ENCODE peak calls at places on chromosomes 16 and 17, in five cellular contexts. Y is stimulated activated CD4-positive, alpha-beta T cell treated with anti-CD3 and anti-CD28 coated beads, TNF-alpha, amount 100 ng/mL, for 4 hours; U is RPMI8226; Z is activated naive CD4-positive, alpha-beta T cell; H is HS-27A. R is an unnamed sample.

GRCh38 chr17:82929011-82929622 is 89.3 kb upstream of the ZNF750 start:
- DNase-seq in H (no peak), U (no peak), Z (no peak), Y (no peak), R (no peak)

GRCh38 chr16:122342-122741 is 16.1 kb downstream of the NPRL3 start:
- DNase-seq in H (no peak), Y (no peak), U (no peak), Z (no peak), R (no peak)

GRCh38 chr16:73065617-73066313 is 17.8 kb upstream of the ZFHX3 start:
- DNase-seq in Y (no peak), Z (no peak), H (no peak), U (no peak), R (no peak)

GRCh38 chr17:38559025-38559879 is 46.5 kb downstream of the SRCIN1 start:
- DNase-seq in Z (peak), Y (peak), U (peak), H (no peak), R (peak)

GRCh38 chr17:79186406-79186805 is 111.8 kb downstream of the ENGASE start:
- DNase-seq in H (no peak), Y (no peak), Z (no peak), U (no peak), R (no peak)

GRCh38 chr16:85082553-85083050 is 29.7 kb downstream of the CIBAR2 start:
- DNase-seq in U (peak), Y (no peak), Z (no peak), H (no peak), R (no peak)

GRCh38 chr17:78214706-78215061 is 631 bp downstream of the BIRC5 start:
- DNase-seq in H (no peak), Y (no peak), Z (no peak), U (peak), R (no peak)

GRCh38 chr17:8894673-8895578 is 27.5 kb upstream of the PIK3R6 start:
- DNase-seq in Z (no peak), H (no peak), U (peak), Y (no peak), R (peak)

GRCh38 chr16:22260490-22260889 is 36.7 kb upstream of the POLR3E start:
- DNase-seq in H (no peak), U (no peak), Y (no peak), Z (no peak), R (no peak)

GRCh38 chr17:298791-299450 is 53.7 kb downstream of the RPH3AL start:
- DNase-seq in U (no peak), Y (no peak), H (no peak), Z (no peak), R (no peak)

GRCh38 chr17:51258756-51259573 is 884 bp downstream of the MBTD1 start:
- DNase-seq in Z (no peak), U (peak), Y (no peak), H (no peak), R (no peak)

GRCh38 chr16:75099738-75100615 is 16.6 kb downstream of the LDHD start:
- DNase-seq in U (no peak), H (no peak), Z (no peak), Y (no peak), R (no peak)

GRCh38 chr17:65550758-65551157 is 10.7 kb downstream of the AXIN2 start:
- DNase-seq in U (no peak), Y (no peak), Z (no peak), H (no peak), R (no peak)

GRCh38 chr16:87585452-87586200 is 16.7 kb upstream of the JPH3 start:
- DNase-seq in U (no peak), Y (no peak), H (no peak), Z (no peak), R (no peak)

GRCh38 chr17:81511800-81512559 is 619 bp downstream of the ACTG1 start:
- DNase-seq in Y (no peak), U (no peak), Z (no peak), H (no peak), R (no peak)

GRCh38 chr17:77526259-77526711 is 385.5 kb downstream of the SEC14L1 start:
- DNase-seq in Z (no peak), H (no peak), Y (no peak), U (no peak), R (no peak)

GRCh38 chr17:43582426-43582825 is 36.3 kb upstream of the ETV4 start:
- DNase-seq in H (no peak), Z (no peak), Y (no peak), U (no peak), R (no peak)

GRCh38 chr17:4591529-4591928 is 7.2 kb downstream of the SMTNL2 start:
- DNase-seq in U (no peak), Y (no peak), Z (no peak), H (no peak), R (no peak)

GRCh38 chr16:46673320-46674013 is 15.5 kb downstream of the VPS35 start:
- DNase-seq in H (peak), Y (peak), Z (no peak), U (peak), R (no peak)

GRCh38 chr17:8997994-8998628 is 23.2 kb upstream of the NTN1 start:
- DNase-seq in U (peak), Y (peak), H (no peak), Z (peak), R (peak)

GRCh38 chr17:76556759-76557367 is 17.0 kb downstream of the PRCD start:
- DNase-seq in H (no peak), Z (no peak), Y (no peak), U (peak), R (no peak)

GRCh38 chr17:54307326-54307725 is 484.6 kb downstream of the KIF2B start:
- DNase-seq in H (no peak), Z (no peak), Y (no peak), U (no peak), R (no peak)

GRCh38 chr16:10579965-10580918 is at the start of gene EMP2:
- DNase-seq in U (peak), Y (no peak), H (peak), Z (no peak), R (no peak)

GRCh38 chr17:79630120-79630519 is 19.3 kb upstream of the RBFOX3 start:
- DNase-seq in H (no peak), Y (no peak), U (no peak), Z (no peak), R (no peak)

GRCh38 chr16:87389245-87389644 is 2.9 kb upstream of the MAP1LC3B start:
- DNase-seq in Y (no peak), U (no peak), Z (no peak), H (no peak), R (no peak)

GRCh38 chr17:43338886-43339516 is 59.8 kb upstream of the ARL4D start:
- DNase-seq in H (no peak), U (peak), Z (peak), Y (peak), R (peak)

GRCh38 chr17:75246404-75246803 is 15.0 kb downstream of the GGA3 start:
- DNase-seq in Z (no peak), U (no peak), Y (no peak), H (no peak), R (no peak)

GRCh38 chr16:51057102-51057793 is 93.8 kb downstream of the SALL1 start:
- DNase-seq in U (no peak), H (no peak), Z (no peak), Y (no peak), R (no peak)

GRCh38 chr16:11619327-11619851 is 32.7 kb upstream of the LITAF start:
- DNase-seq in U (peak), Y (no peak), H (no peak), Z (no peak), R (no peak)

GRCh38 chr17:19787733-19788357 is 39.7 kb upstream of the ALDH3A1 start:
- DNase-seq in H (no peak), Z (no peak), Y (no peak), U (no peak), R (no peak)

GRCh38 chr16:48433116-48433848 is 48.1 kb upstream of the SIAH1 start:
- DNase-seq in Z (no peak), Y (no peak), H (no peak), U (no peak), R (no peak)

GRCh38 chr16:80203821-80204220 is 337.0 kb upstream of the DYNLRB2 start:
- DNase-seq in H (no peak), Y (no peak), U (no peak), Z (no peak), R (no peak)